ENCODE peak calls at places on chromosomes 11 and 22, in four cellular contexts. One of them, this sample, is unnamed.

GRCh38 chr11:72974487-72975205 is 160.4 kb downstream of the ATG16L2 start:
- DNase-seq in left colon: no peak
- DNase-seq in AG04450: no peak
- DNase-seq in T-helper 2 cell: no peak
- DNase-seq in this sample: no peak

GRCh38 chr22:24421428-24421931 is 5.9 kb upstream of the ADORA2A start:
- DNase-seq in left colon: no peak
- DNase-seq in AG04450: no peak
- DNase-seq in T-helper 2 cell: no peak
- DNase-seq in this sample: peak; percentile 24

GRCh38 chr11:72141066-72141465 is 5.5 kb downstream of the FOLR3 start:
- DNase-seq in left colon: no peak
- DNase-seq in AG04450: peak; percentile 69
- DNase-seq in T-helper 2 cell: no peak
- DNase-seq in this sample: peak; percentile 89

GRCh38 chr11:68321293-68322030 is 9.1 kb downstream of the LRP5 start:
- DNase-seq in left colon: no peak
- DNase-seq in AG04450: no peak
- DNase-seq in T-helper 2 cell: no peak
- DNase-seq in this sample: no peak

GRCh38 chr22:33920927-33921575 is 775 bp upstream of the LARGE1 start:
- DNase-seq in left colon: peak; percentile 99
- DNase-seq in AG04450: peak; percentile 91
- DNase-seq in T-helper 2 cell: peak; percentile 77
- DNase-seq in this sample: peak; percentile 86

GRCh38 chr11:12539570-12539969 is 134.7 kb upstream of the TEAD1 start:
- DNase-seq in left colon: no peak
- DNase-seq in AG04450: peak; percentile 91
- DNase-seq in T-helper 2 cell: no peak
- DNase-seq in this sample: no peak

GRCh38 chr11:116180806-116181600 is 591.8 kb downstream of the BUD13 start:
- DNase-seq in left colon: no peak
- DNase-seq in AG04450: no peak
- DNase-seq in T-helper 2 cell: no peak
- DNase-seq in this sample: no peak

GRCh38 chr11:32615422-32615821 is 31.8 kb downstream of the EIF3M start:
- DNase-seq in left colon: no peak
- DNase-seq in AG04450: no peak
- DNase-seq in T-helper 2 cell: no peak
- DNase-seq in this sample: no peak

GRCh38 chr11:102343789-102344188 is 3.2 kb upstream of the BIRC2 start:
- DNase-seq in left colon: no peak
- DNase-seq in AG04450: no peak
- DNase-seq in T-helper 2 cell: no peak
- DNase-seq in this sample: no peak

GRCh38 chr11:76578655-76579046 is 91.9 kb downstream of the LRRC32 start:
- DNase-seq in left colon: no peak
- DNase-seq in AG04450: no peak
- DNase-seq in T-helper 2 cell: no peak
- DNase-seq in this sample: peak; percentile 92

GRCh38 chr22:26406118-26406517 is 22.9 kb upstream of the ASPHD2 start:
- DNase-seq in left colon: no peak
- DNase-seq in AG04450: peak; percentile 1
- DNase-seq in T-helper 2 cell: no peak
- DNase-seq in this sample: no peak

GRCh38 chr11:61335355-61335710 is 2.3 kb downstream of the TKFC start:
- DNase-seq in left colon: no peak
- DNase-seq in AG04450: no peak
- DNase-seq in T-helper 2 cell: no peak
- DNase-seq in this sample: no peak

GRCh38 chr22:38957808-38958207 is 399 bp downstream of the APOBEC3A start:
- DNase-seq in left colon: no peak
- DNase-seq in AG04450: no peak
- DNase-seq in T-helper 2 cell: no peak
- DNase-seq in this sample: no peak

GRCh38 chr22:40418366-40419201 is 48.2 kb downstream of the SGSM3 start:
- DNase-seq in left colon: peak; percentile 40
- DNase-seq in AG04450: peak; percentile 39
- DNase-seq in T-helper 2 cell: no peak
- DNase-seq in this sample: peak; percentile 38

GRCh38 chr11:5234390-5234834 is at the start of gene HBD:
- DNase-seq in left colon: no peak
- DNase-seq in AG04450: peak; percentile 21
- DNase-seq in T-helper 2 cell: no peak
- DNase-seq in this sample: no peak